ENCODE peak calls at places on chromosomes 5 and 9, in seven cellular contexts. One of them, this sample, is unnamed.

GRCh38 chr9:132183134-132183533 is 21.3 kb downstream of the NTNG2 start:
- DNase-seq in GM12878: no peak
- DNase-seq in IMR-90: no peak
- DNase-seq in K562: no peak
- DNase-seq in HCT116: no peak
- DNase-seq in HepG2: no peak
- DNase-seq in A549: no peak
- DNase-seq in this sample: no peak

GRCh38 chr5:158589939-158590338 is 509.8 kb downstream of the EBF1 start:
- DNase-seq in IMR-90: no peak
- DNase-seq in GM12878: no peak
- DNase-seq in HCT116: no peak
- DNase-seq in K562: no peak
- DNase-seq in A549: no peak
- DNase-seq in HepG2: no peak
- DNase-seq in this sample: no peak

GRCh38 chr9:93265972-93266371 is 82.0 kb downstream of the WNK2 start:
- DNase-seq in GM12878: no peak
- DNase-seq in HepG2: no peak
- DNase-seq in K562: no peak
- DNase-seq in IMR-90: no peak
- DNase-seq in A549: no peak
- DNase-seq in HCT116: no peak
- DNase-seq in this sample: no peak

GRCh38 chr5:167723254-167723871 is 568.1 kb upstream of the WWC1 start:
- DNase-seq in IMR-90: peak
- DNase-seq in HepG2: peak
- DNase-seq in GM12878: peak
- DNase-seq in A549: peak
- DNase-seq in K562: peak
- DNase-seq in HCT116: peak
- DNase-seq in this sample: peak

GRCh38 chr5:169695025-169695625 is 58.0 kb downstream of the DOCK2 start:
- DNase-seq in IMR-90: peak
- DNase-seq in HepG2: no peak
- DNase-seq in K562: no peak
- DNase-seq in HCT116: no peak
- DNase-seq in GM12878: no peak
- DNase-seq in A549: peak
- DNase-seq in this sample: no peak

GRCh38 chr5:148290271-148291195 is 21.7 kb upstream of the SPINK7 start:
- DNase-seq in A549: peak
- DNase-seq in GM12878: no peak
- DNase-seq in IMR-90: peak
- DNase-seq in K562: peak
- DNase-seq in HCT116: peak
- DNase-seq in HepG2: peak
- DNase-seq in this sample: no peak

GRCh38 chr5:499233-500209 is 24.7 kb downstream of the SLC9A3 start:
- DNase-seq in K562: no peak
- DNase-seq in HepG2: no peak
- DNase-seq in A549: no peak
- DNase-seq in GM12878: no peak
- DNase-seq in IMR-90: no peak
- DNase-seq in HCT116: no peak
- DNase-seq in this sample: no peak

GRCh38 chr5:95768731-95769130 is 37.6 kb downstream of the RHOBTB3 start:
- DNase-seq in A549: no peak
- DNase-seq in GM12878: no peak
- DNase-seq in HCT116: no peak
- DNase-seq in HepG2: no peak
- DNase-seq in IMR-90: no peak
- DNase-seq in K562: no peak
- DNase-seq in this sample: no peak

GRCh38 chr5:166032601-166033000 is 2258.8 kb upstream of the WWC1 start:
- DNase-seq in A549: no peak
- DNase-seq in HepG2: no peak
- DNase-seq in K562: no peak
- DNase-seq in HCT116: no peak
- DNase-seq in IMR-90: no peak
- DNase-seq in GM12878: no peak
- DNase-seq in this sample: no peak

GRCh38 chr9:113694912-113695900 is 180.9 kb upstream of the ZNF618 start:
- DNase-seq in A549: no peak
- DNase-seq in GM12878: no peak
- DNase-seq in HepG2: no peak
- DNase-seq in IMR-90: no peak
- DNase-seq in K562: no peak
- DNase-seq in HCT116: no peak
- DNase-seq in this sample: no peak

GRCh38 chr9:68690088-68690487 is 15.0 kb upstream of the PIP5K1B start:
- DNase-seq in HCT116: no peak
- DNase-seq in HepG2: no peak
- DNase-seq in K562: peak
- DNase-seq in A549: no peak
- DNase-seq in IMR-90: no peak
- DNase-seq in GM12878: no peak
- DNase-seq in this sample: no peak

GRCh38 chr9:21994526-21994995 is at the start of gene CDKN2B-AS1:
- DNase-seq in K562: no peak
- DNase-seq in HCT116: peak
- DNase-seq in A549: no peak
- DNase-seq in GM12878: no peak
- DNase-seq in HepG2: no peak
- DNase-seq in IMR-90: peak
- DNase-seq in this sample: peak

GRCh38 chr9:77523891-77524290 is 124.2 kb downstream of the GNA14 start:
- DNase-seq in GM12878: no peak
- DNase-seq in HCT116: no peak
- DNase-seq in IMR-90: no peak
- DNase-seq in K562: no peak
- DNase-seq in A549: peak
- DNase-seq in HepG2: no peak
- DNase-seq in this sample: no peak

GRCh38 chr5:112174959-112175594 is 244.0 kb downstream of the EPB41L4A start:
- DNase-seq in IMR-90: peak
- DNase-seq in K562: peak
- DNase-seq in GM12878: no peak
- DNase-seq in HCT116: peak
- DNase-seq in HepG2: peak
- DNase-seq in A549: peak
- DNase-seq in this sample: no peak

GRCh38 chr5:137395011-137395755 is 103.9 kb downstream of the SPOCK1 start:
- DNase-seq in GM12878: no peak
- DNase-seq in HepG2: no peak
- DNase-seq in IMR-90: peak
- DNase-seq in K562: no peak
- DNase-seq in HCT116: no peak
- DNase-seq in A549: no peak
- DNase-seq in this sample: no peak

GRCh38 chr5:31049461-31049860 is 144.0 kb upstream of the CDH6 start:
- DNase-seq in HepG2: no peak
- DNase-seq in GM12878: no peak
- DNase-seq in A549: no peak
- DNase-seq in HCT116: no peak
- DNase-seq in K562: no peak
- DNase-seq in IMR-90: no peak
- DNase-seq in this sample: no peak

GRCh38 chr9:91761362-91761761 is 188.7 kb downstream of the ROR2 start:
- DNase-seq in HCT116: no peak
- DNase-seq in IMR-90: no peak
- DNase-seq in A549: no peak
- DNase-seq in K562: no peak
- DNase-seq in GM12878: no peak
- DNase-seq in HepG2: no peak
- DNase-seq in this sample: no peak

GRCh38 chr5:101103874-101104273 is 200.8 kb upstream of the ST8SIA4 start:
- DNase-seq in K562: no peak
- DNase-seq in GM12878: no peak
- DNase-seq in HCT116: no peak
- DNase-seq in IMR-90: no peak
- DNase-seq in HepG2: peak
- DNase-seq in A549: peak
- DNase-seq in this sample: no peak
- TF ChIP-seq RAD21 in K562: no peak
- TF ChIP-seq RAD21 in GM12878: no peak
- TF ChIP-seq RAD21 in HCT116: no peak
- TF ChIP-seq RAD21 in IMR-90: no peak
- TF ChIP-seq RAD21 in HepG2: no peak
- TF ChIP-seq RAD21 in A549: peak
- TF ChIP-seq RAD21 in this sample: no peak

GRCh38 chr5:142024771-142025304 is 12.0 kb upstream of the GNPDA1 start:
- DNase-seq in HepG2: peak
- DNase-seq in HCT116: peak
- DNase-seq in K562: peak
- DNase-seq in A549: peak
- DNase-seq in GM12878: peak
- DNase-seq in IMR-90: peak
- DNase-seq in this sample: peak
- TF ChIP-seq POLR2A in HepG2: no peak
- TF ChIP-seq POLR2A in HCT116: peak
- TF ChIP-seq POLR2A in K562: peak
- TF ChIP-seq POLR2A in A549: no peak
- TF ChIP-seq POLR2A in GM12878: no peak
- TF ChIP-seq POLR2A in IMR-90: no peak
- TF ChIP-seq POLR2A in this sample: no peak

GRCh38 chr5:128842241-128842640 is 123.0 kb upstream of the SLC27A6 start:
- DNase-seq in IMR-90: no peak
- DNase-seq in GM12878: no peak
- DNase-seq in A549: no peak
- DNase-seq in K562: no peak
- DNase-seq in HCT116: no peak
- DNase-seq in HepG2: no peak
- DNase-seq in this sample: no peak

GRCh38 chr5:128838631-128839030 is 126.7 kb upstream of the SLC27A6 start:
- DNase-seq in K562: no peak
- DNase-seq in HCT116: no peak
- DNase-seq in A549: no peak
- DNase-seq in GM12878: no peak
- DNase-seq in HepG2: no peak
- DNase-seq in IMR-90: no peak
- DNase-seq in this sample: no peak

DNA sequence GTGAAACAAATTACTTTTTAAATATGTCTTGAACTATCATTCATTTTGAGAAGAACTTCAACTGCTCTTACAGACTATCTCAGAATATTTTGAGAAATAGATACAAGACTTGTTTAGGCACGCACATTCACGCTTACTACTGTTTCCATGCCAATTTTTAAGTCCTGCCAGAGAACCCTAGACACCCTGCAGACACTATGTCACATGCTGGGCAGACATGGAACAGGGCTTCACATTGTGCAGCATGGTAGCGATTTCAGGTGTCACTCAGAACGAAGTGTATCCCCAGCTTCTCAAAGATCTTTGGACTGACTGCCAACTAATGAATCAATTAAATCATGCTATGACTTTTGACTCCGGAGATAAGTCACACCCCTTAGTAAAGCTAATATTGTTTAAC is 128.7 kb upstream of the SLC27A6 start:
- DNase-seq in HepG2: no peak
- DNase-seq in K562: no peak
- DNase-seq in GM12878: no peak
- DNase-seq in HCT116: no peak
- DNase-seq in IMR-90: no peak
- DNase-seq in A549: no peak
- DNase-seq in this sample: no peak
- TF ChIP-seq RAD21 in HepG2: no peak
- TF ChIP-seq RAD21 in K562: no peak
- TF ChIP-seq RAD21 in GM12878: no peak
- TF ChIP-seq RAD21 in HCT116: no peak
- TF ChIP-seq RAD21 in IMR-90: no peak
- TF ChIP-seq RAD21 in A549: no peak
- TF ChIP-seq RAD21 in this sample: no peak

GRCh38 chr9:115093550-115093949 is 24.4 kb downstream of the TNC start:
- DNase-seq in A549: no peak
- DNase-seq in HepG2: no peak
- DNase-seq in K562: no peak
- DNase-seq in GM12878: no peak
- DNase-seq in IMR-90: no peak
- DNase-seq in HCT116: no peak
- DNase-seq in this sample: no peak
- TF ChIP-seq POLR2A in A549: no peak
- TF ChIP-seq POLR2A in HepG2: no peak
- TF ChIP-seq POLR2A in K562: no peak
- TF ChIP-seq POLR2A in GM12878: no peak
- TF ChIP-seq POLR2A in IMR-90: no peak
- TF ChIP-seq POLR2A in HCT116: no peak
- TF ChIP-seq POLR2A in this sample: no peak

DNA sequence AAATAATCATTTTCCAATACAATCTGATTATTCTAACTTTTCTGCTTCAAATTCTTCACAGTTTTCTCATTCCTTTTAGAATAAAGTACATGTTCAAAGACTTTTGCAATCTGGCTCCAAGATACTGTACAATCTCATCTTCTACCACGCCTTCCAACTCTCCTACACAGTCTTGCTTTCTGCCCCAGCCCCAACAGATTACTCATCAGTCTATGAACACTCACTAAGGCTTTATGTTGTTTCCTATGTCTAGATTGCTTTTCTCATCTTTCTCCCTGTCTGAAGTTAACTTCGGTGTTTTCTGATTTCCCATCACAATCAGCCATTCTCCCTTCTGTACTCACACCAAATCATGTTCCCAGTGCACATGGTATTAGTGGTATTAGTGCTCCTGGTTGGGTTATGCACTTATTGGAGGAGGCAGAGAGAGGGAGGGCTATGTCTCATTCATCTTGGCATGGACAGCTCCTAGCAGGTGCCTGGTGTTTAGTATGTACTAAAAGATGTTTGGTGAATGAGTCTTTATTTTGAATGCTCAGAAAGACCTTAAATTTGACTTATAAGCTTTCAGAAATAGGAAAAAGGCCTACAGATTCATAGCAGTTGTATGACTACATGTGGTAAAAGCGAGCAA is 43.9 kb upstream of the ZNF608 start:
- DNase-seq in K562: no peak
- DNase-seq in HepG2: no peak
- DNase-seq in IMR-90: peak
- DNase-seq in HCT116: no peak
- DNase-seq in GM12878: no peak
- DNase-seq in A549: peak
- DNase-seq in this sample: no peak
- TF ChIP-seq RAD21 in K562: no peak
- TF ChIP-seq RAD21 in HepG2: no peak
- TF ChIP-seq RAD21 in IMR-90: no peak
- TF ChIP-seq RAD21 in HCT116: no peak
- TF ChIP-seq RAD21 in GM12878: no peak
- TF ChIP-seq RAD21 in A549: no peak
- TF ChIP-seq RAD21 in this sample: no peak

DNA sequence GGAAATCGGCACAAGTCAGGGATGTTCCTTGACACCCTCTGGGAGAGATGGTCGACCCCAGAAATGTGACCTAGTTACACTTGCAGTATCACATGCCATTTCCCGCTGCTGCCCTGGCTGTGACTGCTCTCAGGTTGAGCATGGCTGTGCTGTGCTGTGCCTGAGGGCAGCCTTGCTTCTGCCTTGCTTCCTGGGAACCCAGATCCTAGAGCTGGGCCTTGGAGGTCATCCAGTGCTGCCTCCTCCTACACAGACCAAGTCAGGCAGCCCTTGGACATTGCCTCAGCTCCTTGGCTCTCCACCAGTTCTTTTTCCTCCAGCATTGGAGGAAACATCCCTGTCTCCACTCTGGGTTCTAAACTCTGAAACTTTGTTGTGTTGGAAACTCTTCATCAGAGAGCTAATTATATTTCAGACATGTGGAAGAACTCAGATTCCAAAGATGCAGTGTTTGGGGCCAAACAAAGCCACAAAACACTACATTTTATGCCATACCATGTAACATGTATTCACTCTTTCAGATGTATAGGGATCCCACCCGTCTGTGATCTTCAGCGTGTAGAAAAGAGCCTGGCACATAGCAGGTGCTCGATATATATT is 6.1 kb downstream of the MAMDC2 start:
- DNase-seq in IMR-90: peak
- DNase-seq in GM12878: no peak
- DNase-seq in A549: no peak
- DNase-seq in HepG2: no peak
- DNase-seq in HCT116: no peak
- DNase-seq in K562: no peak
- DNase-seq in this sample: no peak
- TF ChIP-seq POLR2A in IMR-90: no peak
- TF ChIP-seq POLR2A in GM12878: no peak
- TF ChIP-seq POLR2A in A549: no peak
- TF ChIP-seq POLR2A in HepG2: no peak
- TF ChIP-seq POLR2A in HCT116: no peak
- TF ChIP-seq POLR2A in K562: no peak
- TF ChIP-seq POLR2A in this sample: no peak

This sample was measured in H1.